ENCODE peak calls at places on chromosomes 3 and 15, in six cellular contexts. M, C, Z, S, O and L are unnamed samples.

GRCh38 chr15:20367093-20367492 is 174.5 kb downstream of the GOLGA6L6 start:
- DNase-seq in C (no peak), Z (no peak), O (no peak), M (no peak), S (no peak), L (no peak)

GRCh38 chr3:197394464-197395321 is 96.3 kb upstream of the DLG1 start:
- DNase-seq in O (no peak), C (peak; percentile 35), S (peak; percentile 92), Z (no peak), M (no peak), L (no peak)

GRCh38 chr3:38029400-38030125 is at the start of gene PLCD1:
- DNase-seq in O (peak; percentile 91), M (peak; percentile 90), Z (no peak), S (no peak), C (peak; percentile 88), L (no peak)

GRCh38 chr3:122101646-122102045 is 46.5 kb downstream of the CD86 start:
- DNase-seq in C (no peak), S (peak; percentile 36), Z (no peak), M (no peak), O (no peak), L (peak; percentile 67)

GRCh38 chr3:78858165-78858564 is 909.6 kb downstream of the ROBO1 start:
- DNase-seq in S (no peak), C (no peak), Z (no peak), O (no peak), M (no peak), L (no peak)

GRCh38 chr3:18351823-18352744 is 73.1 kb downstream of the SATB1 start:
- DNase-seq in S (no peak), C (no peak), M (no peak), O (no peak), Z (no peak), L (no peak)

GRCh38 chr15:101141926-101142527 is 109.8 kb downstream of the CHSY1 start:
- DNase-seq in Z (no peak), M (peak; percentile 15), C (no peak), S (no peak), O (no peak), L (no peak)

GRCh38 chr3:17852217-17852616 is 109.8 kb upstream of the TBC1D5 start:
- DNase-seq in Z (no peak), O (no peak), M (no peak), S (no peak), C (no peak), L (no peak)

GRCh38 chr15:100602822-100603393 is 519 bp downstream of the ASB7 start:
- DNase-seq in C (peak; percentile 34), M (no peak), Z (peak; percentile 26), S (no peak), O (no peak), L (no peak)

GRCh38 chr3:138850151-138850550 is 15.4 kb upstream of the PIK3CB start:
- DNase-seq in C (no peak), O (no peak), Z (no peak), M (no peak), S (no peak), L (no peak)

GRCh38 chr3:169812124-169812843 is 386 bp upstream of the LRRIQ4 start:
- DNase-seq in S (no peak), C (no peak), Z (peak; percentile 49), O (peak; percentile 70), M (peak; percentile 82), L (no peak)

GRCh38 chr3:58200121-58200709 is 10.6 kb downstream of the DNASE1L3 start:
- DNase-seq in C (no peak), O (no peak), Z (no peak), M (no peak), S (no peak), L (no peak)

GRCh38 chr15:89777821-89778380 is 1.8 kb downstream of the MESP2 start:
- DNase-seq in C (no peak), Z (no peak), S (no peak), O (no peak), M (no peak), L (no peak)

GRCh38 chr3:134237454-134238145 is 13.1 kb downstream of the RYK start:
- DNase-seq in Z (no peak), S (no peak), O (no peak), C (no peak), M (no peak), L (no peak)
- TF ChIP-seq POLR2AphosphoS5 in Z (no peak), S (no peak), O (no peak), C (no peak), M (no peak), L (no peak)

GRCh38 chr15:74804935-74805334 is 7.7 kb upstream of the LMAN1L start:
- DNase-seq in Z (no peak), M (no peak), C (no peak), S (no peak), O (no peak), L (no peak)
- TF ChIP-seq POLR2AphosphoS5 in Z (no peak), M (no peak), C (no peak), S (no peak), O (no peak), L (no peak)

DNA sequence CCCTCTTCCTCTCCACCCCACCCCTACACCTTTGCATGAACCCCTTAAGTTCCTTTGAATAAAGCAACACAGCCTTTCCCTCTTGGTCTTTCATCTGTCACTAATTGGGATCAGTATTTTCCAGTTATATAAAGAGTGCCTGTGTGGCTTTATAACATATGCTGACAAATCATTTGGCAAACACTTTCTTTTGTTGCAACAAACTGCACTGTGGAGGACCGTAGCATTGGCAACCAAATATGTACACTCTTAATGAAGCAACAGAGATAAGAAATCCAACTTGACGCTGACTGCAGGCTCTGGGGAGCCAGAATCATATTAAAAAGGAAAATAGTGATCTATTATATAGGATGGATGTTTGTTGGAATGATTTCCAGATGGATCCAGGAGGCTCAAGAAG is 120.1 kb upstream of the PRICKLE2 start:
- DNase-seq in O (no peak), C (no peak), S (no peak), Z (no peak), M (peak; percentile 69), L (no peak)
- TF ChIP-seq POLR2AphosphoS5 in O (no peak), C (no peak), S (no peak), Z (no peak), M (peak; percentile 39), L (no peak)

GRCh38 chr3:101861978-101862421 is 12.7 kb downstream of the NFKBIZ start:
- DNase-seq in O (no peak), S (no peak), M (no peak), Z (no peak), C (no peak), L (no peak)

GRCh38 chr3:101858464-101858863 is 9.2 kb downstream of the NFKBIZ start:
- DNase-seq in C (no peak), S (no peak), O (no peak), Z (no peak), M (no peak), L (no peak)

GRCh38 chr3:101862453-101863165 is 13.3 kb downstream of the NFKBIZ start:
- DNase-seq in Z (no peak), M (no peak), C (no peak), S (no peak), O (no peak), L (no peak)

GRCh38 chr3:101859882-101860281 is 10.6 kb downstream of the NFKBIZ start:
- DNase-seq in C (no peak), Z (no peak), M (no peak), O (no peak), S (no peak), L (no peak)

GRCh38 chr3:101861212-101861977 is 12.1 kb downstream of the NFKBIZ start:
- DNase-seq in C (no peak), S (no peak), O (no peak), M (no peak), Z (no peak), L (no peak)
- TF ChIP-seq POLR2AphosphoS5 in C (no peak), S (no peak), O (no peak), M (no peak), Z (no peak), L (no peak)

GRCh38 chr15:31372635-31373091 is 46.0 kb downstream of the KLF13 start:
- DNase-seq in M (peak; percentile 90), O (peak; percentile 82), Z (no peak), C (no peak), S (no peak), L (no peak)
- TF ChIP-seq POLR2AphosphoS5 in M (peak; percentile 5), O (no peak), Z (no peak), C (no peak), S (no peak), L (no peak)

DNA sequence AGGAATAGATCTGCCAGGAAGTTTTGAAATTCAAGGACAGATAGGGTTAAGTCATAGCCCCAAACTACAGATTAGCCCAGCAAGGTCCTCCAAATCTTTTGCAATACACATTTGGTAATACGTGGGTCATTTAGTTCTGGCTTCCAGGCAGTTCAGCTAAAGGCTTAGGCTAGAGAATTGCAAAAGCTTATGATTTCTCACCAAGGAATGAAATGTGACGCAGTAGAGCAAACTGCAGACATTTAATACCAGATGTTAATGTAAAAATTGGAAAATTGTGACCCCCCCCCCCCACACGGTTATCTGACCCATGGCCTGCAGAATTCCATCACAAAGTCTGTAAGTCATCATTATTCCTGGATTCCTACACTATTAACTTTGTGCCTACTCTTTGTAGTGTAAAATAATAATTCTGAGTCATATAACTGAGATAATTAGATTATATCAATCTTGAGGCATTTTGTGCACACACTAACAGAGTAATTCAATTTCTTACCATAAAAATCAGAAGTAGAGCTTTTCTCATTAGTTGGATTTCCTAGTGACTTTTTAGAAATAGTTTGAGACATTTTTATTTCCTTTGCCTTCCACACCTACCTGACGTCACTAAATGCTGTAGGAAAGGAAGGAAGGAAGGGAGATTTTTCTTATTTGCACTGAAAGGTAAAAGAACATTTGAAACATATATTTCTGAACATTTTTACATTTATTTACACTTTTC is 235.2 kb downstream of the DTWD1 start:
- DNase-seq in M (no peak), O (no peak), C (no peak), S (no peak), Z (no peak), L (no peak)
- TF ChIP-seq POLR2AphosphoS5 in M (no peak), O (peak; percentile 36), C (no peak), S (no peak), Z (no peak), L (no peak)